ENCODE peak calls at places on chromosomes 5 and 9, in six cellular contexts. R is SW 1271; S is NCI-H2081; O is CD8-positive, alpha-beta T cell; Q is IMR-90; Y is Daoy. J is an unnamed sample.

GRCh38 chr5:112671687-112672086 is 66.0 kb upstream of the APC start:
- DNase-seq in Y (no peak), R (no peak), S (no peak), O (no peak), Q (no peak), J (no peak)

GRCh38 chr9:95003694-95004451 is 277.4 kb downstream of the AOPEP start:
- DNase-seq in Q (peak), Y (peak), O (no peak), S (peak), R (peak), J (no peak)

GRCh38 chr5:52811067-52811749 is 23.5 kb downstream of the ITGA1 start:
- DNase-seq in R (peak), O (no peak), Y (peak), S (no peak), Q (peak), J (no peak)

GRCh38 chr9:91905958-91906585 is 44.0 kb downstream of the ROR2 start:
- DNase-seq in Y (peak), S (no peak), O (peak), R (no peak), Q (no peak), J (no peak)

GRCh38 chr9:121359358-121360294 is 10.4 kb downstream of the STOM start:
- DNase-seq in O (no peak), Y (no peak), R (peak), S (no peak), Q (no peak), J (no peak)

GRCh38 chr9:92747459-92748232 is 17.0 kb downstream of the BICD2 start:
- DNase-seq in R (no peak), Y (peak), O (no peak), Q (peak), S (no peak), J (no peak)

GRCh38 chr9:136196465-136197371 is 8.2 kb downstream of the LHX3 start:
- DNase-seq in Y (no peak), S (peak), R (peak), Q (no peak), O (no peak), J (no peak)

GRCh38 chr5:3214838-3215374 is 380.7 kb upstream of the IRX1 start:
- DNase-seq in Y (no peak), Q (no peak), R (no peak), S (no peak), O (no peak), J (no peak)

GRCh38 chr5:8905021-8905420 is 640.9 kb downstream of the SEMA5A start:
- DNase-seq in O (no peak), S (peak), Y (peak), R (no peak), Q (peak), J (no peak)

GRCh38 chr9:131776473-131776872 is 36.6 kb upstream of the RAPGEF1 start:
- DNase-seq in Q (peak), S (no peak), Y (peak), O (no peak), R (no peak), J (peak)

GRCh38 chr5:63931841-63932240 is 30.4 kb downstream of the HTR1A start:
- DNase-seq in Y (no peak), R (no peak), O (no peak), S (no peak), Q (no peak), J (no peak)

GRCh38 chr5:176542135-176542595 is 5.0 kb upstream of the RNF44 start:
- DNase-seq in R (no peak), O (peak), Y (no peak), S (no peak), Q (no peak), J (no peak)

GRCh38 chr5:172444110-172444510 is 10.2 kb downstream of the SH3PXD2B start:
- DNase-seq in Y (peak), S (no peak), O (no peak), Q (peak), R (no peak), J (no peak)

GRCh38 chr5:76542887-76543690 is 80.1 kb downstream of the F2RL2 start:
- DNase-seq in Y (no peak), Q (peak), R (no peak), S (no peak), O (peak), J (peak)

GRCh38 chr9:89444212-89444611 is 53.7 kb downstream of the SEMA4D start:
- DNase-seq in S (no peak), O (peak), Y (no peak), Q (no peak), R (no peak), J (no peak)

GRCh38 chr5:31811210-31811609 is 172.3 kb downstream of the PDZD2 start:
- DNase-seq in O (no peak), Y (peak), R (peak), S (no peak), Q (peak), J (no peak)

GRCh38 chr5:94153736-94154450 is 412.5 kb upstream of the POU5F2 start:
- DNase-seq in Q (peak), Y (peak), O (no peak), S (no peak), R (no peak), J (no peak)

GRCh38 chr9:128479262-128479661 is 23.5 kb downstream of the ODF2 start:
- DNase-seq in O (no peak), Y (no peak), R (no peak), Q (no peak), S (peak), J (no peak)

GRCh38 chr9:129402341-129402739 is 218.6 kb downstream of the C9orf50 start:
- DNase-seq in R (no peak), Q (no peak), O (no peak), Y (no peak), S (no peak), J (no peak)

GRCh38 chr5:139178948-139179347 is 19.2 kb downstream of the SIL1 start:
- DNase-seq in S (no peak), Q (peak), R (no peak), O (no peak), Y (no peak), J (no peak)

GRCh38 chr9:79431019-79431679 is 140.6 kb upstream of the TLE4 start:
- DNase-seq in S (no peak), O (no peak), R (no peak), Q (no peak), Y (no peak), J (no peak)

GRCh38 chr5:69083412-69083811 is 10.4 kb upstream of the SLC30A5 start:
- DNase-seq in O (no peak), R (peak), Q (no peak), S (peak), Y (peak), J (no peak)

GRCh38 chr5:10689391-10690081 is 71.5 kb downstream of the DAP start:
- DNase-seq in Y (peak), Q (peak), O (no peak), R (peak), S (peak), J (peak)

GRCh38 chr9:127980056-127980705 is 608 bp downstream of the EEIG1 start:
- DNase-seq in Y (peak), O (peak), Q (no peak), S (peak), R (no peak), J (no peak)

GRCh38 chr9:100428871-100429654 is 2.1 kb downstream of the MSANTD3 start:
- DNase-seq in S (no peak), Q (peak), Y (peak), O (no peak), R (peak), J (peak)

GRCh38 chr5:9557696-9558095 is 11.8 kb upstream of the SEMA5A start:
- DNase-seq in Y (peak), Q (peak), O (no peak), S (no peak), R (no peak), J (no peak)

GRCh38 chr5:53934126-53934856 is 373.9 kb downstream of the NDUFS4 start:
- DNase-seq in Q (peak), O (no peak), S (no peak), Y (no peak), R (no peak), J (no peak)

GRCh38 chr5:93610581-93611167 is 27.7 kb downstream of the NR2F1 start:
- DNase-seq in S (no peak), O (no peak), R (no peak), Q (no peak), Y (no peak), J (no peak)

GRCh38 chr5:24591426-24591825 is 53.4 kb downstream of the CDH10 start:
- DNase-seq in Y (no peak), R (no peak), Q (no peak), S (no peak), O (no peak), J (no peak)

GRCh38 chr5:2126512-2126911 is 243.8 kb upstream of the IRX4 start:
- DNase-seq in Q (no peak), Y (no peak), S (no peak), O (peak), R (no peak), J (no peak)

GRCh38 chr9:70081120-70081495 is 37.5 kb downstream of the MAMDC2 start:
- DNase-seq in Q (peak), S (peak), Y (peak), O (no peak), R (no peak), J (no peak)

J was measured in HEK293T.